ENCODE peak calls at places on chromosomes 5 and 9, in six cellular contexts. Y is PC-3, L is Karpas-422, O is fibroblast of lung, M is astrocyte, W is endothelial cell of umbilical vein. E is an unnamed sample.

GRCh38 chr9:15187589-15187988 is 119.4 kb downstream of the TTC39B start:
- DNase-seq in W (no peak), L (no peak), O (no peak), Y (no peak), M (no peak), E (no peak)

GRCh38 chr5:68178579-68178978 is 37.0 kb upstream of the PIK3R1 start:
- DNase-seq in M (peak; percentile 55), O (peak; percentile 60), W (no peak), L (no peak), Y (peak; percentile 28), E (no peak)

GRCh38 chr9:76181020-76181641 is 213.1 kb downstream of the RFK start:
- DNase-seq in W (no peak), Y (peak; percentile 1), O (peak; percentile 94), M (peak; percentile 93), L (no peak), E (no peak)

GRCh38 chr5:163614787-163615186 is 109.4 kb downstream of the MAT2B start:
- DNase-seq in W (no peak), O (peak; percentile 64), L (no peak), M (peak; percentile 57), Y (no peak), E (peak; percentile 7)

GRCh38 chr9:122370303-122370702 is 521 bp upstream of the PTGS1 start:
- DNase-seq in L (no peak), W (no peak), Y (no peak), M (no peak), O (no peak), E (no peak)

GRCh38 chr5:135462304-135462703 is 10.2 kb upstream of the TIFAB start:
- DNase-seq in M (peak; percentile 14), O (peak; percentile 33), Y (peak; percentile 84), W (peak; percentile 37), L (peak; percentile 95), E (peak; percentile 66)

GRCh38 chr5:81854485-81854884 is 103.6 kb upstream of the SSBP2 start:
- DNase-seq in M (no peak), L (no peak), W (no peak), O (no peak), Y (no peak), E (no peak)

GRCh38 chr5:134139891-134140469 is 25.5 kb downstream of the TCF7 start:
- DNase-seq in O (no peak), Y (no peak), W (no peak), L (no peak), M (no peak), E (no peak)

GRCh38 chr5:154162475-154163217 is 27.9 kb upstream of the GALNT10 start:
- DNase-seq in W (no peak), O (no peak), M (no peak), Y (no peak), L (peak; percentile 23), E (no peak)

GRCh38 chr5:60961685-60962084 is 16.7 kb downstream of the NDUFAF2 start:
- DNase-seq in L (no peak), Y (no peak), W (no peak), M (peak; percentile 39), O (peak; percentile 48), E (peak; percentile 64)

GRCh38 chr5:177094224-177095087 is 7.7 kb downstream of the FGFR4 start:
- DNase-seq in Y (no peak), O (no peak), W (no peak), L (no peak), M (no peak), E (peak; percentile 59)

GRCh38 chr5:135195267-135195603 is 161.2 kb upstream of the PITX1 start:
- DNase-seq in Y (no peak), W (no peak), L (no peak), M (peak; percentile 51), O (peak; percentile 65), E (peak; percentile 71)

GRCh38 chr5:82338731-82339130 is 60.6 kb upstream of the RPS23 start:
- DNase-seq in L (no peak), M (no peak), O (no peak), Y (no peak), W (no peak), E (no peak)

GRCh38 chr9:121670447-121670846 is 19.0 kb downstream of the DAB2IP start:
- DNase-seq in M (peak; percentile 80), O (peak; percentile 83), L (no peak), W (no peak), Y (no peak), E (peak; percentile 15)

GRCh38 chr5:173452098-173452497 is 123.9 kb upstream of the STC2 start:
- DNase-seq in M (no peak), O (peak; percentile 25), Y (peak; percentile 71), L (no peak), W (no peak), E (peak; percentile 70)

GRCh38 chr9:130871395-130872057 is 25.1 kb downstream of the QRFP start:
- DNase-seq in O (no peak), L (peak; percentile 25), W (no peak), Y (no peak), M (no peak), E (no peak)

GRCh38 chr5:145838276-145838675 is 3.1 kb upstream of the PRELID2 start:
- DNase-seq in O (no peak), M (no peak), W (no peak), Y (no peak), L (no peak), E (no peak)

GRCh38 chr5:43105369-43106289 is 15.1 kb upstream of the ZNF131 start:
- DNase-seq in L (peak; percentile 97), O (peak; percentile 95), M (peak; percentile 92), Y (peak; percentile 98), W (peak; percentile 98), E (peak; percentile 98)

GRCh38 chr5:172793577-172794488 is 22.8 kb upstream of the DUSP1 start:
- DNase-seq in Y (peak; percentile 71), W (no peak), L (no peak), M (peak; percentile 52), O (peak; percentile 64), E (peak; percentile 54)

GRCh38 chr5:61919920-61920319 is 386.1 kb upstream of the KIF2A start:
- DNase-seq in Y (peak; percentile 84), W (no peak), L (no peak), O (peak; percentile 29), M (peak; percentile 22), E (peak; percentile 65)

GRCh38 chr5:31990296-31990695 is 183.8 kb downstream of the GOLPH3 start:
- DNase-seq in Y (no peak), O (peak; percentile 48), W (no peak), L (no peak), M (peak; percentile 30), E (peak; percentile 45)

DNA sequence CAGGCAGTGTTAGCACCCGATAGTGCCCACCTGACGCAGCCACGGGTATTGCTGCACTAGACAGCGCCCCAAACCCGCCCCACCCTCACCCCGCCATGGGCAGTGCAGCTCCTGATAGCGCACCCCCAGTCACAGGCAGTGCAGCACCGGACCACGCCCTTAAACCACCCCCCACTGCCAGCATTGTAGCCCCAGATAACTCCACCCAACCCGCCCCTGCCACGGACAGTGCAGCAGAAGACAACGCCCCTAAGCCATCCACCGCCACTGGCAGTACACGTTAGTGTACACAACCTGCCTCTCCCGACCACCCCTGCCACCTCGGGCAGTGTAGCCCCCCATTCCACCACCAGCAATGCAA is 825 bp upstream of the PCAT7 start:
- DNase-seq in M (no peak), L (no peak), O (no peak), Y (no peak), W (no peak), E (no peak)
- H3K9ac ChIP-seq in M (no peak overlapping the region), L (no peak overlapping the region), O (no peak overlapping the region), Y (peak overlapping the region; percentile 77), W (no peak overlapping the region), E (no peak overlapping the region)

GRCh38 chr5:119331566-119332095 is 24.2 kb upstream of the TNFAIP8 start:
- DNase-seq in W (no peak), M (no peak), Y (no peak), L (no peak), O (no peak), E (no peak)

GRCh38 chr5:119330367-119331183 is 25.2 kb upstream of the TNFAIP8 start:
- DNase-seq in L (no peak), M (no peak), Y (no peak), W (peak; percentile 37), O (no peak), E (no peak)

GRCh38 chr5:119335261-119335677 is 20.6 kb upstream of the TNFAIP8 start:
- DNase-seq in L (no peak), O (no peak), W (no peak), M (no peak), Y (no peak), E (no peak)

GRCh38 chr5:119333421-119333851 is 22.4 kb upstream of the TNFAIP8 start:
- DNase-seq in O (no peak), L (no peak), Y (no peak), M (no peak), W (no peak), E (no peak)

DNA sequence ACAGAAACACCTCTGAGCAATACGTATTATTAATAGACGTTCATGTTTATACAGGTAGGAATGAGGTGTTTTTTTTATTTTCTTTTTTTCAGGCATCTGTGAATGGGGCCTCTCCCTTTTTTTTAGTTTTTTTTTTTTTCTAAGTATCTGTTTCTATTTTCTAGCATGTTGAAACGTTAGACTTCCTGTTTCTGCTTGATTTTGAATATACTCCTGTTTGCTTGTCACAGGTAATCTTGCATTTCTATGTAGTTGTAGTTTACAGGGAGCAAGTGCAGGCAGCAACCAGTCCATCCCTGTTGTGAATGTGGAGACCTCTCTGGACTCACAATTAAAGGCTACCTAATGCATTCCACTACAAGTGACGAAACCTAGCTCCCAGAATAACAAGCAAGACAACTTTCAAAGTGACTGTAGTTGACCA is 22.8 kb upstream of the TNFAIP8 start:
- DNase-seq in O (no peak), W (no peak), L (peak; percentile 56), Y (no peak), M (no peak), E (no peak)
- H3K9ac ChIP-seq in O (no peak overlapping the region), W (no peak overlapping the region), L (no peak overlapping the region), Y (no peak overlapping the region), M (no peak overlapping the region), E (no peak overlapping the region)

GRCh38 chr9:126517751-126518261 is 95.9 kb upstream of the LMX1B start:
- DNase-seq in L (no peak), Y (no peak), W (no peak), M (no peak), O (no peak), E (peak; percentile 51)

GRCh38 chr9:126515873-126516505 is 97.7 kb upstream of the LMX1B start:
- DNase-seq in Y (no peak), W (no peak), L (no peak), O (no peak), M (no peak), E (no peak)

GRCh38 chr9:126518763-126519162 is 95.0 kb upstream of the LMX1B start:
- DNase-seq in O (no peak), Y (no peak), L (no peak), W (no peak), M (no peak), E (no peak)

GRCh38 chr9:126516561-126516935 is 97.2 kb upstream of the LMX1B start:
- DNase-seq in M (no peak), W (no peak), Y (no peak), L (no peak), O (no peak), E (no peak)

GRCh38 chr9:126516936-126517750 is 96.6 kb upstream of the LMX1B start:
- DNase-seq in W (peak; percentile 53), L (peak; percentile 55), Y (peak; percentile 75), M (peak; percentile 78), O (peak; percentile 81), E (peak; percentile 94)
- H3K9ac ChIP-seq in W (no peak overlapping the region), L (peak overlapping the region; percentile 48), Y (no peak overlapping the region), M (peak overlapping the region; percentile 41), O (no peak overlapping the region), E (peak overlapping the region; percentile 62)

DNA sequence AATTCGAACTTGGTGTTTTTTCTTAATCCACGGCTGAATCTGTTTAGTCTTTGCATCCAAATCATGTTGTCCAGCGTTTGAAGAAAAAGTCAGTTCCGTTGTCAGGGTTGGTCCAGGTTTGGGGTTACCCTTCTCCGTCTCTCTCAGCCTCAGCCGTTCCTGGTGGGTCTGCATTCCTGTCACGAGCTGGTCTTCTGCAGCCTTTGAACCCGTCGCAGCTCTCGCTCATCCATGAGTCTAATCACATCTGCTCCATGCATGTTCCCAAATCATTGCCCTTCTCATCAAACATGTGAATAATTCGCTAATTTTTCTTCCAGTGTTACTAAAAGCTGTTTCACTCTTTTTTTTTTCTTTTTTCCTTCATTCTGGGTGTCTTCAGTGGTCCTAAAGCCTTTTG is 39.0 kb upstream of the EXOC3 start:
- DNase-seq in O (no peak), L (no peak), W (no peak), M (no peak), Y (no peak), E (no peak)
- H3K9ac ChIP-seq in O (no peak overlapping the region), L (no peak overlapping the region), W (no peak overlapping the region), M (no peak overlapping the region), Y (no peak overlapping the region), E (no peak overlapping the region)

E was measured in adipocyte.